ENCODE peak calls at places on chromosomes 6 and 20, in four cellular contexts. L is GF-D8; F is PC-3; Q is CD4-positive, CD25-positive, alpha-beta regulatory T cell. M is an unnamed sample.

GRCh38 chr20:44396369-44396768 is 40.9 kb downstream of the HNF4A start:
- DNase-seq in L (no peak), F (no peak), Q (no peak), M (no peak)

GRCh38 chr20:1327827-1328679 is 886 bp downstream of the SDCBP2 start:
- DNase-seq in L (no peak), F (no peak), Q (no peak), M (no peak)

GRCh38 chr20:46635514-46636091 is 15.7 kb downstream of the SLC13A3 start:
- DNase-seq in L (no peak), F (no peak), Q (no peak), M (no peak)

GRCh38 chr20:58722379-58722778 is 29.8 kb downstream of the NPEPL1 start:
- DNase-seq in L (no peak), F (no peak), Q (no peak), M (no peak)

GRCh38 chr20:38167851-38168760 is 3.0 kb upstream of the TGM2 start:
- DNase-seq in L (peak; percentile 45), F (peak; percentile 98), Q (no peak), M (no peak)

GRCh38 chr6:142313284-142313683 is 11.5 kb downstream of the ADGRG6 start:
- DNase-seq in L (no peak), F (no peak), Q (no peak), M (no peak)

GRCh38 chr6:16519265-16520242 is 241.7 kb downstream of the ATXN1 start:
- DNase-seq in L (no peak), F (peak; percentile 40), Q (no peak), M (no peak)

GRCh38 chr20:52425253-52425652 is 233.7 kb upstream of the ZFP64 start:
- DNase-seq in L (no peak), F (no peak), Q (no peak), M (no peak)

GRCh38 chr6:46010270-46010669 is 5.4 kb downstream of the CLIC5 start:
- DNase-seq in L (no peak), F (no peak), Q (no peak), M (no peak)

GRCh38 chr6:24520929-24521546 is 26.3 kb downstream of the ALDH5A1 start:
- DNase-seq in L (no peak), F (peak; percentile 67), Q (peak; percentile 20), M (peak; percentile 57)

GRCh38 chr6:22656696-22657340 is 87.5 kb downstream of the HDGFL1 start:
- DNase-seq in L (no peak), F (no peak), Q (no peak), M (no peak)